ENCODE peak calls at places on chromosomes 16 and 17, in nine cellular contexts. One of them, this sample, is unnamed.

GRCh38 chr17:81251943-81252301 is 12.8 kb downstream of the NDUFAF8 start:
- DNase-seq in prostate gland: no peak
- DNase-seq in kidney glomerular epithelial cell: no peak
- DNase-seq in colonic mucosa: no peak
- DNase-seq in left lung: peak; percentile 62
- DNase-seq in gastrocnemius medialis: no peak
- DNase-seq in activated CD8-positive, alpha-beta T cell treated with anti-CD3 and anti-CD28 coated beads for 36 hours: peak; percentile 40
- DNase-seq in transverse colon: peak; percentile 30
- DNase-seq in ovary: no peak
- DNase-seq in this sample: no peak

GRCh38 chr17:1628856-1629646 is 417 bp upstream of the SLC43A2 start:
- DNase-seq in prostate gland: peak; percentile 94
- DNase-seq in kidney glomerular epithelial cell: peak; percentile 66
- DNase-seq in colonic mucosa: peak; percentile 97
- DNase-seq in left lung: peak; percentile 96
- DNase-seq in gastrocnemius medialis: peak; percentile 92
- DNase-seq in activated CD8-positive, alpha-beta T cell treated with anti-CD3 and anti-CD28 coated beads for 36 hours: peak; percentile 96
- DNase-seq in transverse colon: peak; percentile 95
- DNase-seq in ovary: peak; percentile 91
- DNase-seq in this sample: peak; percentile 94

GRCh38 chr17:74739227-74739831 is 2.3 kb downstream of the RAB37 start:
- DNase-seq in prostate gland: no peak
- DNase-seq in kidney glomerular epithelial cell: no peak
- DNase-seq in colonic mucosa: no peak
- DNase-seq in left lung: no peak
- DNase-seq in gastrocnemius medialis: no peak
- DNase-seq in activated CD8-positive, alpha-beta T cell treated with anti-CD3 and anti-CD28 coated beads for 36 hours: peak; percentile 45
- DNase-seq in transverse colon: no peak
- DNase-seq in ovary: no peak
- DNase-seq in this sample: no peak

GRCh38 chr16:12097523-12098428 is 121.2 kb downstream of the SNX29 start:
- DNase-seq in prostate gland: peak; percentile 72
- DNase-seq in kidney glomerular epithelial cell: no peak
- DNase-seq in colonic mucosa: peak; percentile 42
- DNase-seq in left lung: no peak
- DNase-seq in gastrocnemius medialis: no peak
- DNase-seq in activated CD8-positive, alpha-beta T cell treated with anti-CD3 and anti-CD28 coated beads for 36 hours: no peak
- DNase-seq in transverse colon: peak; percentile 13
- DNase-seq in ovary: peak; percentile 82
- DNase-seq in this sample: peak; percentile 32

GRCh38 chr17:81477173-81477572 is 35.4 kb downstream of the ACTG1 start:
- DNase-seq in prostate gland: no peak
- DNase-seq in kidney glomerular epithelial cell: no peak
- DNase-seq in colonic mucosa: no peak
- DNase-seq in left lung: no peak
- DNase-seq in gastrocnemius medialis: no peak
- DNase-seq in activated CD8-positive, alpha-beta T cell treated with anti-CD3 and anti-CD28 coated beads for 36 hours: no peak
- DNase-seq in transverse colon: no peak
- DNase-seq in ovary: no peak
- DNase-seq in this sample: no peak

GRCh38 chr17:7853693-7854043 is 1.2 kb upstream of the TMEM88 start:
- DNase-seq in prostate gland: no peak
- DNase-seq in kidney glomerular epithelial cell: no peak
- DNase-seq in colonic mucosa: no peak
- DNase-seq in left lung: no peak
- DNase-seq in gastrocnemius medialis: no peak
- DNase-seq in activated CD8-positive, alpha-beta T cell treated with anti-CD3 and anti-CD28 coated beads for 36 hours: no peak
- DNase-seq in transverse colon: no peak
- DNase-seq in ovary: no peak
- DNase-seq in this sample: no peak

GRCh38 chr17:79159471-79159870 is 84.8 kb downstream of the ENGASE start:
- DNase-seq in prostate gland: no peak
- DNase-seq in kidney glomerular epithelial cell: no peak
- DNase-seq in colonic mucosa: no peak
- DNase-seq in left lung: no peak
- DNase-seq in gastrocnemius medialis: no peak
- DNase-seq in activated CD8-positive, alpha-beta T cell treated with anti-CD3 and anti-CD28 coated beads for 36 hours: no peak
- DNase-seq in transverse colon: no peak
- DNase-seq in ovary: no peak
- DNase-seq in this sample: no peak

GRCh38 chr16:8752706-8753105 is 44.7 kb downstream of the TMEM186 start:
- DNase-seq in prostate gland: no peak
- DNase-seq in kidney glomerular epithelial cell: no peak
- DNase-seq in colonic mucosa: no peak
- DNase-seq in left lung: no peak
- DNase-seq in gastrocnemius medialis: no peak
- DNase-seq in activated CD8-positive, alpha-beta T cell treated with anti-CD3 and anti-CD28 coated beads for 36 hours: no peak
- DNase-seq in transverse colon: no peak
- DNase-seq in ovary: no peak
- DNase-seq in this sample: no peak

GRCh38 chr17:47987240-47987835 is 16.4 kb downstream of the CDK5RAP3 start:
- DNase-seq in prostate gland: peak; percentile 64
- DNase-seq in kidney glomerular epithelial cell: no peak
- DNase-seq in colonic mucosa: no peak
- DNase-seq in left lung: no peak
- DNase-seq in gastrocnemius medialis: no peak
- DNase-seq in activated CD8-positive, alpha-beta T cell treated with anti-CD3 and anti-CD28 coated beads for 36 hours: no peak
- DNase-seq in transverse colon: no peak
- DNase-seq in ovary: no peak
- DNase-seq in this sample: no peak

GRCh38 chr17:33647976-33648375 is 354.9 kb upstream of the ASIC2 start:
- DNase-seq in prostate gland: no peak
- DNase-seq in kidney glomerular epithelial cell: peak; percentile 1
- DNase-seq in colonic mucosa: no peak
- DNase-seq in left lung: no peak
- DNase-seq in gastrocnemius medialis: no peak
- DNase-seq in activated CD8-positive, alpha-beta T cell treated with anti-CD3 and anti-CD28 coated beads for 36 hours: peak; percentile 9
- DNase-seq in transverse colon: no peak
- DNase-seq in ovary: no peak
- DNase-seq in this sample: no peak

GRCh38 chr17:78496311-78496710 is 80.9 kb downstream of the DNAH17 start:
- DNase-seq in prostate gland: no peak
- DNase-seq in kidney glomerular epithelial cell: no peak
- DNase-seq in colonic mucosa: no peak
- DNase-seq in left lung: no peak
- DNase-seq in gastrocnemius medialis: no peak
- DNase-seq in activated CD8-positive, alpha-beta T cell treated with anti-CD3 and anti-CD28 coated beads for 36 hours: no peak
- DNase-seq in transverse colon: no peak
- DNase-seq in ovary: no peak
- DNase-seq in this sample: no peak

GRCh38 chr16:80065565-80065964 is 465.0 kb upstream of the MAF start:
- DNase-seq in prostate gland: no peak
- DNase-seq in kidney glomerular epithelial cell: no peak
- DNase-seq in colonic mucosa: no peak
- DNase-seq in left lung: no peak
- DNase-seq in gastrocnemius medialis: no peak
- DNase-seq in activated CD8-positive, alpha-beta T cell treated with anti-CD3 and anti-CD28 coated beads for 36 hours: no peak
- DNase-seq in transverse colon: no peak
- DNase-seq in ovary: no peak
- DNase-seq in this sample: no peak

GRCh38 chr17:81994593-81995462 is 17.4 kb downstream of the ASPSCR1 start:
- DNase-seq in prostate gland: no peak
- DNase-seq in kidney glomerular epithelial cell: no peak
- DNase-seq in colonic mucosa: no peak
- DNase-seq in left lung: peak; percentile 79
- DNase-seq in gastrocnemius medialis: no peak
- DNase-seq in activated CD8-positive, alpha-beta T cell treated with anti-CD3 and anti-CD28 coated beads for 36 hours: no peak
- DNase-seq in transverse colon: no peak
- DNase-seq in ovary: no peak
- DNase-seq in this sample: no peak